ENCODE peak calls at places on chromosome 4, in eight cellular contexts. J is transverse colon, A is cardiac muscle cell, C is heart right ventricle, S is GM06990, O is pancreas, Q is psoas muscle, Z is tibial nerve. R is an unnamed sample. For H3K27me3, the result is how much of the 10 kb centered on the place peaks cover.

GRCh38 chr4:118154643-118155042 is 120.4 kb downstream of the NDST3 start:
- DNase-seq in J (no peak), S (no peak), Z (no peak), O (no peak), C (no peak), Q (no peak), A (no peak), R (no peak)

GRCh38 chr4:123667496-123667895 is 270.9 kb downstream of the SPRY1 start:
- DNase-seq in Z (no peak), C (no peak), O (no peak), Q (no peak), A (no peak), S (no peak), J (no peak), R (no peak)

GRCh38 chr4:3471098-3471760 is 8.1 kb downstream of the DOK7 start:
- DNase-seq in C (no peak), Z (no peak), S (no peak), Q (no peak), A (no peak), J (no peak), O (no peak), R (no peak)

GRCh38 chr4:177938226-177938625 is 496.0 kb upstream of the AGA start:
- DNase-seq in A (no peak), O (no peak), Z (no peak), J (no peak), C (no peak), Q (no peak), S (no peak), R (no peak)

GRCh38 chr4:141455651-141456050 is 180.7 kb upstream of the IL15 start:
- DNase-seq in C (no peak), S (no peak), A (no peak), Q (no peak), O (no peak), Z (no peak), J (no peak), R (no peak)

GRCh38 chr4:88938138-88938537 is 118.8 kb downstream of the FAM13A start:
- DNase-seq in A (peak), O (no peak), J (no peak), Q (no peak), S (no peak), C (no peak), Z (no peak), R (no peak)

GRCh38 chr4:140152760-140153418 is 1.1 kb downstream of the MAML3 start:
- DNase-seq in Z (peak), A (peak), O (peak), Q (peak), S (peak), C (peak), J (peak), R (peak)

GRCh38 chr4:142660728-142661127 is 185.4 kb downstream of the INPP4B start:
- DNase-seq in S (no peak), A (no peak), C (no peak), O (no peak), J (no peak), Q (no peak), Z (no peak), R (peak)

GRCh38 chr4:137510866-137511265 is 21.4 kb downstream of the PCDH18 start:
- DNase-seq in A (peak), O (no peak), C (peak), S (no peak), J (no peak), Q (no peak), Z (no peak), R (no peak)

GRCh38 chr4:81351653-81352455 is 119.9 kb downstream of the RASGEF1B start:
- DNase-seq in O (peak), Q (peak), J (peak), S (peak), A (peak), C (peak), Z (peak), R (peak)

DNA sequence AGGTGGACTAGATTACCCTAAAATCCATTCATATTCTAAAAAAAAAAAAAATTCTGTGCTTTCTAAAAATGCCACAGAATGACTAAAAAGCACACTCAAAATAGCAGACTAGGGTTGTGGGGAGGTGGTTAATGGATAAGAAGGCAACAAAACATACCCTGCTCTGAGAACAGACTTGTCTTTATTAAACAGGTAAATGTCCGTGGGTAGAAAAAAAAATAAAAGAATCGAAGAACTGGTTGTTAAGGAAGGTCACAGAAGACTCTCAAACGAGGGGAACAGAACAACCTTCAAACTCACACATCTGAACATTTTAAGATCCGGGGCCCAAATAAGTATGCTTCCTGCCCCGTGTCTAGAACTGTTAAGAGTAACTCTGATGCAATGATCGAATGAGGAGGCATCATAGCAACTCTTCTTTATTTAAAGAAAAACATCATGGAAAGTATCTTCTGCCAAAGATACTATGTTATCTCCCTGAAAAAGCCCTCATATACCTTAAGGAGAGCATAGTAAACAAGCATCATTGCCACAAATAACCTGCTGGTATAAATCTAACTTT is 68.4 kb downstream of the ELF2 start:
- DNase-seq in Q (no peak), S (no peak), A (no peak), O (no peak), J (no peak), C (no peak), Z (no peak), R (no peak)
- TF ChIP-seq CTCF in Q (no peak), S (no peak), A (no peak), O (no peak), J (no peak), C (no peak), Z (no peak), R (no peak)

DNA sequence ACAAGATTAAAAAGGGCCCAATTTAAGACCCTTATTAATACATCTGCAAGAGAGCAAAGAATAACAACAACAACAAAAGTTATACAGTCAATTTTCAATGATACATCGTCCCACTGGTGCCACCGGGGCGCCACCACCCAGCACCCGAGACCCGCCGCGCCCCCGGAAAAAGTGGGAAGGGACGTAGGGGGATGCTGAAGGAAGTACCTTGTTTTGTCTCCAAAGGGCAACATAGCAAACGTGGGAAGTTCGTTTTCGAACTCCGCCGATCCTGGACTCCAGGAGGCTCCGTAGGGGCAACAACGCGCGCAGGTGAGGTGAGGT is 1.7 kb downstream of the PDE5A start:
- DNase-seq in J (no peak), S (no peak), C (no peak), Z (no peak), Q (no peak), A (no peak), O (no peak), R (no peak)
- H3K27me3 ChIP-seq in J (under half), S (under half), C (under half), Z (under half), Q (under half), A (under half), O (under half), R (under half)

DNA sequence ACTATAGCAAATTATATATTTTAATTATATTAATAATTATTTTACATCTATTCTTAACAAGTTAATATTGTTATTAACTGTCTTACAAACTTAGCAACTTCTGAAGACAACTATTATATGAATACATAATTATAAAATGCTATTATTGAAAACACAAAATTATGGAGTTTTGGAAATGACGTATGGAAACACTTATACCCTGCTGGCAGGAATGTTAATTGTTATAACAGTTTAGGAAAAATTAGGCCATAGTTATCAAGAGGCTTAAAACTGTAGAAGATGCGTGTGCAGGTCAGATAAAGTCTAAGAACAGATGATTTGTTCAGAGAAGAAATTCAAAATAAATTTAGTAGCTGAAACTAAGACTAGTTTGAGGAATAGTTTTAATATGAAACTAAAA is 211.7 kb downstream of the FAT4 start:
- DNase-seq in J (no peak), A (no peak), S (no peak), Z (no peak), Q (no peak), C (no peak), O (no peak), R (no peak)
- TF ChIP-seq CTCF in J (no peak), A (no peak), S (no peak), Z (no peak), Q (peak), C (no peak), O (no peak), R (no peak)

GRCh38 chr4:188620608-188621007 is 481.4 kb downstream of the TRIML1 start:
- DNase-seq in Q (no peak), A (no peak), C (no peak), Z (no peak), J (no peak), S (no peak), O (no peak), R (no peak)
- H3K27me3 ChIP-seq in Q (under half), A (under half), C (under half), Z (under half), J (under half), S (under half), O (under half), R (under half)

R was measured in testis.